ENCODE peak calls at places on chromosomes 4 and X, in seven cellular contexts. M is fibroblast of lung, K is stomach, I is PC-3, D is brain microvascular endothelial cell, Q is AG04450, P is lower lobe of right lung. A is an unnamed sample.

GRCh38 chr4:127936974-127937373 is 28.0 kb downstream of the MFSD8 start:
- DNase-seq in M (peak; percentile 22), K (no peak), I (peak; percentile 21), D (peak; percentile 4), Q (no peak), P (no peak), A (no peak)

GRCh38 chr4:182246401-182247205 is 3.4 kb downstream of the TENM3 start:
- DNase-seq in M (peak; percentile 57), K (no peak), I (no peak), D (no peak), Q (no peak), P (no peak), A (no peak)

GRCh38 chr4:122662701-122663100 is 41.8 kb upstream of the IL21 start:
- DNase-seq in M (no peak), K (no peak), I (no peak), D (no peak), Q (no peak), P (no peak), A (no peak)

GRCh38 chr4:16202598-16202997 is 23.7 kb downstream of the TAPT1 start:
- DNase-seq in M (no peak), K (no peak), I (no peak), D (no peak), Q (no peak), P (no peak), A (no peak)

GRCh38 chr4:10144971-10145370 is 28.4 kb upstream of the WDR1 start:
- DNase-seq in M (no peak), K (no peak), I (no peak), D (no peak), Q (no peak), P (no peak), A (peak; percentile 35)

GRCh38 chr4:138851626-138852443 is 163.7 kb upstream of the NOCT start:
- DNase-seq in M (no peak), K (no peak), I (no peak), D (no peak), Q (no peak), P (no peak), A (no peak)

GRCh38 chrX:49106930-49107329 is 16.6 kb downstream of the GPKOW start:
- DNase-seq in M (peak; percentile 46), K (peak; percentile 29), I (peak; percentile 34), D (peak; percentile 25), Q (peak; percentile 16), P (no peak), A (peak; percentile 20)

GRCh38 chr4:94540476-94540875 is 88.7 kb downstream of the PDLIM5 start:
- DNase-seq in M (no peak), K (no peak), I (peak; percentile 75), D (no peak), Q (no peak), P (no peak), A (no peak)

GRCh38 chr4:56465599-56466295 is 1.7 kb upstream of the SRP72 start:
- DNase-seq in M (no peak), K (no peak), I (peak; percentile 33), D (no peak), Q (no peak), P (no peak), A (no peak)

GRCh38 chr4:174538123-174538875 is 16.0 kb upstream of the HPGD start:
- DNase-seq in M (no peak), K (no peak), I (peak; percentile 74), D (no peak), Q (no peak), P (no peak), A (no peak)

GRCh38 chr4:89056953-89057398 is at the start of gene FAM13A:
- DNase-seq in M (peak; percentile 98), K (peak; percentile 85), I (peak; percentile 86), D (peak; percentile 90), Q (peak; percentile 87), P (peak; percentile 76), A (peak; percentile 93)

GRCh38 chr4:40448875-40449274 is 113.7 kb downstream of the CHRNA9 start:
- DNase-seq in M (no peak), K (peak; percentile 81), I (peak; percentile 15), D (no peak), Q (no peak), P (no peak), A (no peak)

GRCh38 chr4:148305749-148306148 is 136.5 kb downstream of the NR3C2 start:
- DNase-seq in M (no peak), K (no peak), I (no peak), D (no peak), Q (no peak), P (no peak), A (no peak)

GRCh38 chr4:121758896-121759568 is 5.9 kb downstream of the SMIM43 start:
- DNase-seq in M (peak; percentile 62), K (no peak), I (peak; percentile 32), D (no peak), Q (no peak), P (no peak), A (no peak)

GRCh38 chrX:44225667-44226066 is 117.8 kb downstream of the EFHC2 start:
- DNase-seq in M (no peak), K (no peak), I (no peak), D (no peak), Q (no peak), P (no peak), A (no peak)

GRCh38 chrX:50871922-50872453 is 38.5 kb upstream of the BMP15 start:
- DNase-seq in M (no peak), K (no peak), I (no peak), D (no peak), Q (no peak), P (no peak), A (no peak)

GRCh38 chr4:7207791-7208231 is 15.5 kb downstream of the SORCS2 start:
- DNase-seq in M (no peak), K (no peak), I (no peak), D (no peak), Q (no peak), P (no peak), A (no peak)

GRCh38 chr4:111717916-111718315 is 427.3 kb upstream of the FAM241A start:
- DNase-seq in M (no peak), K (no peak), I (no peak), D (no peak), Q (no peak), P (no peak), A (no peak)

GRCh38 chr4:184282251-184282713 is 64.6 kb upstream of the ENPP6 start:
- DNase-seq in M (no peak), K (peak; percentile 63), I (no peak), D (no peak), Q (no peak), P (peak; percentile 66), A (no peak)

GRCh38 chrX:34521563-34521962 is 135.5 kb downstream of the TMEM47 start:
- DNase-seq in M (peak; percentile 0), K (no peak), I (peak; percentile 19), D (no peak), Q (no peak), P (no peak), A (peak; percentile 6)

GRCh38 chr4:55549888-55550287 is 3.2 kb upstream of the CLOCK start:
- DNase-seq in M (peak; percentile 30), K (no peak), I (peak; percentile 99), D (peak; percentile 47), Q (peak; percentile 50), P (no peak), A (no peak)

GRCh38 chr4:175651701-175652100 is 160.4 kb downstream of the GPM6A start:
- DNase-seq in M (no peak), K (no peak), I (no peak), D (no peak), Q (no peak), P (no peak), A (no peak)
- H3K4me3 ChIP-seq in M (no peak overlapping the region), K (no peak overlapping the region), I (no peak overlapping the region), D (no peak overlapping the region), Q (no peak overlapping the region), P (no peak overlapping the region), A (no peak overlapping the region)

DNA sequence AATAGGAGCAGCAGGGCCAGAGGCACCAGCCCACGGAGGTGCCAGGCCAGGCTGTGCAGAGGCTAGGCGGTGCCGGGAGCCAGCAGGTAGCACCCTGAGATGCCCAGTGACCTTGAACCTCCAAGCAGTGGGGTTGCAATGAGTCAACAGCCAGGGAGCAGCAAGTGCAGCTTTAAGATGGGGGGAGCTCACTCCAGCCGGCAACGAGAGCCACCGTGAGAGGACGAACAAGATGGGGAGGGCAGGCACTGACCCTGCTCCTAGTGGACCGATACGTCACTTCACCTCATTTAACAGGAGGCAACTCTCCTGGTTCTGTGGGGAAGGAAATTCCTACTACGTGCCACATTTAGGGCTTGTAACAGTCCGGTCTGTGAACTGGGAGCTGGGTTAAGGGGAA is 4.8 kb downstream of the LETM1 start:
- DNase-seq in M (no peak), K (no peak), I (no peak), D (no peak), Q (no peak), P (no peak), A (no peak)
- TF ChIP-seq CTCF in M (no peak), K (no peak), I (no peak), D (peak; percentile 2), Q (no peak), P (no peak), A (no peak)

DNA sequence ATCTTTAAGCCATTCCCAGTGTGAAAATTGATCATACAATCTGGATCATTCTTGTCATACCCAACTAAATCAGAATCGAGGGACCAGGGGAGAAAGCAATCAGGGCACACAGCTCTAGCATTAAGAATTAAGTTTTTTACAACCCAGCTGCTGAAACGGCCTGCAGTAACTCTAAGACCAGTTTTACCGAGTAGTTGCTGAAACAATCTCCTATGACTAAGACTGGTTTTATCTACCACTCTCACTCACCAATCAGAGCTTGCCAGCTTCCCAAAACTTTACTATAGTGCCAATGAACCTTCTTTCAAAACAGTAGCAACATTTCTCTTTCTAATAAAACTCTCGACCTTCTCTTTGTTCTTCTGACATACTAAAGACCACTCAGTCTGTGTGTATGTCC is 2.8 kb upstream of the SAP30 start:
- DNase-seq in M (peak; percentile 36), K (no peak), I (peak; percentile 23), D (no peak), Q (no peak), P (no peak), A (no peak)
- H3K4me3 ChIP-seq in M (no peak overlapping the region), K (no peak overlapping the region), I (peak overlapping the region; percentile 40), D (no peak overlapping the region), Q (no peak overlapping the region), P (no peak overlapping the region), A (no peak overlapping the region)

GRCh38 chr4:5572751-5573150 is 135.6 kb downstream of the EVC2 start:
- DNase-seq in M (no peak), K (no peak), I (no peak), D (no peak), Q (no peak), P (no peak), A (no peak)

GRCh38 chr4:5573965-5574364 is 134.4 kb downstream of the EVC2 start:
- DNase-seq in M (no peak), K (no peak), I (no peak), D (no peak), Q (no peak), P (no peak), A (no peak)

GRCh38 chr4:5572114-5572513 is 136.2 kb downstream of the EVC2 start:
- DNase-seq in M (no peak), K (no peak), I (peak; percentile 41), D (no peak), Q (no peak), P (no peak), A (no peak)

GRCh38 chr4:5574386-5574785 is 134.0 kb downstream of the EVC2 start:
- DNase-seq in M (no peak), K (no peak), I (no peak), D (no peak), Q (no peak), P (no peak), A (no peak)

DNA sequence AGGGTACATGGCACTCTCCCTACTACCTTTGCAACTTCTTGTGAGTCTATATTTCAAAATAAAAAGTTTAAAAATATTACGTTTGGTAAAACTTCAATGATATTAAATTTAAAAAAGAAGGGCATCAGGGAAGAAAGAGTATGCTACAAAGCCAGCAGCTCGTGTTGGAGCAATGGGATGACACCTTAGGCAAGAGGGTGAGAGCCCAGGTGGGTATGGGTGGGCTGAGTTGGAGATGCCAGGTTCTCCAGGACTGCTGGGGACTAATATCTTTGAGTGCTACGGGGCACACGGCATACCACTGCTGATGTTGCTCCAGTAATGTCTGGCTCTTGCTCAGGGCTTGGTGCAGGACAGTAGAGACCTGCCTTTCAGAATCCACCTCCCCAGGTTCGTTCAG is 132.4 kb downstream of the EVC2 start:
- DNase-seq in M (no peak), K (no peak), I (no peak), D (no peak), Q (no peak), P (no peak), A (no peak)
- TF ChIP-seq CTCF in M (no peak), K (no peak), I (no peak), D (no peak), Q (no peak), P (no peak), A (no peak)

A was measured in epithelial cell of proximal tubule.